ENCODE peak calls at places on chromosome 14, in five cellular contexts. Q, Y, O, Z and D are unnamed samples.

GRCh38 chr14:46840971-46841729 is 189.6 kb upstream of the RPL10L start:
- DNase-seq in Q (no peak), Y (no peak), O (no peak), Z (no peak), D (no peak)

GRCh38 chr14:74516451-74517155 is 23.0 kb downstream of the ISCA2 start:
- DNase-seq in Q (peak; percentile 65), Y (peak; percentile 79), O (no peak), Z (no peak), D (no peak)

GRCh38 chr14:50379563-50379962 is 17.1 kb downstream of the CDKL1 start:
- DNase-seq in Q (no peak), Y (no peak), O (no peak), Z (no peak), D (no peak)

GRCh38 chr14:64035143-64035542 is 182.3 kb downstream of the SYNE2 start:
- DNase-seq in Q (no peak), Y (no peak), O (no peak), Z (no peak), D (no peak)

GRCh38 chr14:97053941-97054340 is 256.8 kb downstream of the VRK1 start:
- DNase-seq in Q (no peak), Y (no peak), O (no peak), Z (no peak), D (no peak)

GRCh38 chr14:99177046-99177655 is 94.8 kb downstream of the BCL11B start:
- DNase-seq in Q (no peak), Y (no peak), O (peak; percentile 65), Z (no peak), D (no peak)

GRCh38 chr14:31194661-31195060 is 12.9 kb downstream of the HECTD1 start:
- DNase-seq in Q (no peak), Y (no peak), O (no peak), Z (no peak), D (no peak)

GRCh38 chr14:66117600-66117999 is 368.6 kb upstream of the CCDC196 start:
- DNase-seq in Q (no peak), Y (no peak), O (no peak), Z (no peak), D (no peak)

GRCh38 chr14:88837495-88837894 is 13.0 kb downstream of the TTC8 start:
- DNase-seq in Q (no peak), Y (no peak), O (no peak), Z (no peak), D (no peak)

GRCh38 chr14:92573761-92574498 is 60.3 kb downstream of the RIN3 start:
- DNase-seq in Q (no peak), Y (no peak), O (no peak), Z (no peak), D (no peak)

GRCh38 chr14:26466862-26467261 is 131.0 kb downstream of the NOVA1 start:
- DNase-seq in Q (no peak), Y (no peak), O (no peak), Z (no peak), D (no peak)

GRCh38 chr14:24351517-24351916 is 11.7 kb upstream of the RIPK3 start:
- DNase-seq in Q (no peak), Y (no peak), O (no peak), Z (no peak), D (no peak)

GRCh38 chr14:104351849-104352492 is 213.6 kb downstream of the KIF26A start:
- DNase-seq in Q (no peak), Y (no peak), O (no peak), Z (no peak), D (no peak)

GRCh38 chr14:87630808-87631207 is 362.2 kb downstream of the GALC start:
- DNase-seq in Q (no peak), Y (no peak), O (no peak), Z (no peak), D (peak; percentile 47)

GRCh38 chr14:32330356-32331226 is 1.5 kb downstream of the AKAP6 start:
- DNase-seq in Q (no peak), Y (no peak), O (no peak), Z (no peak), D (no peak)

GRCh38 chr14:91249841-91250616 is 5.5 kb upstream of the GPR68 start:
- DNase-seq in Q (peak; percentile 41), Y (no peak), O (no peak), Z (peak; percentile 90), D (no peak)

GRCh38 chr14:76904740-76905569 is 78.7 kb downstream of the LRRC74A start:
- DNase-seq in Q (peak; percentile 10), Y (peak; percentile 66), O (no peak), Z (peak; percentile 84), D (peak; percentile 71)
- TF ChIP-seq POLR2A in Q (no peak), Y (no peak), O (no peak), Z (no peak), D (no peak)

GRCh38 chr14:20723458-20723857 is 22.2 kb upstream of the EDDM3A start:
- DNase-seq in Q (no peak), Y (no peak), O (no peak), Z (no peak), D (no peak)

GRCh38 chr14:20719777-20720176 is 25.9 kb upstream of the EDDM3A start:
- DNase-seq in Q (no peak), Y (no peak), O (no peak), Z (no peak), D (no peak)

GRCh38 chr14:20722016-20722415 is 23.7 kb upstream of the EDDM3A start:
- DNase-seq in Q (no peak), Y (no peak), O (no peak), Z (no peak), D (no peak)

DNA sequence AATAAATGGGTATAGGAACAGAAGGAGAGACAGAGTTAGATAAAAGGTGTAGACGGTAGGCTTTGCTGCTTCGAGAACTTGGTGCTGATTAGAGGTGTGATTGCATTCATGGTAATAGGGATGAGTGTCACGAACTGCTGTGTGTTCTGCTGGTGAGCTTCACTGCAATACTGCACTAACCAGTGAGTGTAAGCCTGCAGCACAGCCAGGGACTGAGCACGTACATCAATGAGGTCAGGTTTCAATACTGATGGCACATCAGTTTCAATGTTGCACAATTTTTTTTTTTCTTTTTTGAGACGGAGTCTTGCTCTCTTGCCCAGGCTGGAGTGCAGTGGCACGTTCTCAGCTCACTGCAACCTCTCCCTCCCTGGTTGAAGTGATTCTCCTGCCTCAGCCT is 24.9 kb upstream of the EDDM3A start:
- DNase-seq in Q (no peak), Y (no peak), O (no peak), Z (no peak), D (no peak)
- TF ChIP-seq CTCF in Q (no peak), Y (no peak), O (no peak), Z (no peak), D (no peak)

DNA sequence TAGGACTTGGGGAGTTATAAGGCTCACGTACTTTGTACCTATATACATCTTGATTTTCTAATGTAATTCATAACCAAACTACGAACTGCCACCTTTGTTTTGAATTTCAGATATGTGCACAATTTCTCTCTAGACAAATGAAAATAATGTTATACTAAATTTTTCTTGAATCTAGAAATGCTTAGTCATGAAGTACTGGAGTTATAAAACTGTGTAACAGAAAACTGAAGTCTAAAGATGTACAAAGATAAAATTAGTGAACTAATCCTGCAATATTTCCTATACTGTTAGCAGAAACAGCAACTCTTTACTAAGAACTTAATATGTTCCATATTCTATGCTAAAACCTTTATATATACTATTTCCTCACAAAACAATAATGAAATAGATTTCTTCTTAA is 15.5 kb downstream of the SEC23A start:
- DNase-seq in Q (no peak), Y (no peak), O (no peak), Z (no peak), D (no peak)
- H3K36me3 ChIP-seq in Q (peaks cover 86% of the 10 kb centered on the region), Y (peaks cover 11% of the 10 kb centered on the region), O (peaks cover 83% of the 10 kb centered on the region), Z (peaks cover 40% of the 10 kb centered on the region), D (no peaks in the 10 kb centered on the region)

GRCh38 chr14:39432179-39432618 is at the start of gene FBXO33:
- DNase-seq in Q (peak; percentile 98), Y (peak; percentile 96), O (peak; percentile 98), Z (peak; percentile 87), D (peak; percentile 96)
- TF ChIP-seq POLR2A in Q (no peak), Y (no peak), O (no peak), Z (no peak), D (no peak)

GRCh38 chr14:100285021-100285912 is 21.0 kb downstream of the SLC25A29 start:
- DNase-seq in Q (peak; percentile 40), Y (no peak), O (no peak), Z (no peak), D (peak; percentile 70)

GRCh38 chr14:100283984-100284881 is 22.0 kb downstream of the SLC25A29 start:
- DNase-seq in Q (no peak), Y (no peak), O (no peak), Z (no peak), D (no peak)

GRCh38 chr14:100287202-100287997 is 18.8 kb downstream of the SLC25A29 start:
- DNase-seq in Q (no peak), Y (no peak), O (no peak), Z (no peak), D (no peak)

GRCh38 chr14:100286484-100287191 is 19.6 kb downstream of the SLC25A29 start:
- DNase-seq in Q (no peak), Y (no peak), O (no peak), Z (no peak), D (no peak)

GRCh38 chr14:100285913-100286400 is 20.3 kb downstream of the SLC25A29 start:
- DNase-seq in Q (no peak), Y (no peak), O (no peak), Z (no peak), D (no peak)
- TF ChIP-seq CTCF in Q (no peak), Y (no peak), O (no peak), Z (no peak), D (no peak)

DNA sequence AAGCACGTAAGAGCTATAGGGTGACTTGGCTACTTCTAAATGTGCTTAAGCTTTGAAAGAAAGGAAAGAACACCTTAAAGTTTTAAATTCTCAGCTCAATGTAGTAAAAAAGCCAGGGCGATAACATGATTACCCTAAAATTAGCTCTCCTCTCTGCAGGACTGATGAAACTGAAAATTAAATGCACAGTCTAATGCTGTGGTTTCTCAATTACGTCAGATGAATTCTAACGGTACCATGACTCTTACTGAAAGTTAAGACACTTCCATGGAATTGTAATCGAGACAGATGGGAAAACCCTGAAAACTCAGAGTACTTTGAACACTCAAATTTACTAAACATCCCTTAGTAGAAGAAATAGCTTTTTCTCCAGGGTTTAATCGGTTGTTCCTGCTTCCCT is 25.9 kb upstream of the PRKD1 start:
- DNase-seq in Q (no peak), Y (no peak), O (no peak), Z (no peak), D (no peak)
- H3K36me3 ChIP-seq in Q (no peaks in the 10 kb centered on the region), Y (no peaks in the 10 kb centered on the region), O (no peaks in the 10 kb centered on the region), Z (no peaks in the 10 kb centered on the region), D (no peaks in the 10 kb centered on the region)

GRCh38 chr14:75987201-75987970 is 1.8 kb downstream of the IFT43 start:
- DNase-seq in Q (no peak), Y (no peak), O (no peak), Z (no peak), D (no peak)

GRCh38 chr14:75984674-75985073 is 889 bp upstream of the IFT43 start:
- DNase-seq in Q (peak; percentile 67), Y (no peak), O (no peak), Z (no peak), D (no peak)

GRCh38 chr14:75986439-75986765 is 839 bp downstream of the IFT43 start:
- DNase-seq in Q (no peak), Y (no peak), O (no peak), Z (no peak), D (no peak)

GRCh38 chr14:75982724-75983358 is 1.0 kb upstream of the TGFB3 start:
- DNase-seq in Q (no peak), Y (no peak), O (peak; percentile 87), Z (no peak), D (peak; percentile 72)

GRCh38 chr14:75985618-75986438 is at the start of gene IFT43:
- DNase-seq in Q (no peak), Y (peak; percentile 86), O (peak; percentile 97), Z (no peak), D (peak; percentile 95)
- TF ChIP-seq POLR2A in Q (no peak), Y (no peak), O (no peak), Z (peak; percentile 50), D (peak; percentile 62)

GRCh38 chr14:21093769-21094681 is 4.4 kb downstream of the ZNF219 start:
- DNase-seq in Q (no peak), Y (no peak), O (no peak), Z (no peak), D (peak; percentile 18)
- TF ChIP-seq CTCF in Q (no peak), Y (no peak), O (no peak), Z (peak; percentile 16), D (no peak)